ENCODE peak calls at places on chromosomes 11 and 22, in four cellular contexts. N is right atrium auricular region, H is testis, Z is tibial nerve. R is an unnamed sample.

GRCh38 chr11:37948258-37948657 is 1350.2 kb upstream of the RAG2 start:
- DNase-seq in N (no peak), H (no peak), Z (no peak), R (no peak)

GRCh38 chr11:134521452-134522289 is 109.6 kb upstream of the B3GAT1 start:
- DNase-seq in N (no peak), H (no peak), Z (no peak), R (no peak)

GRCh38 chr22:48885919-48886305 is 941.8 kb downstream of the BRD1 start:
- DNase-seq in N (no peak), H (no peak), Z (no peak), R (no peak)

GRCh38 chr11:10305262-10305963 is 540 bp downstream of the ADM start:
- DNase-seq in N (no peak), H (no peak), Z (no peak), R (no peak)

GRCh38 chr22:21567456-21568206 is at the start of gene UBE2L3:
- DNase-seq in N (peak; percentile 75), H (peak; percentile 89), Z (peak; percentile 59), R (peak; percentile 95)

GRCh38 chr22:17969732-17970131 is 54.6 kb downstream of the MICAL3 start:
- DNase-seq in N (peak; percentile 68), H (no peak), Z (no peak), R (no peak)

GRCh38 chr11:104946907-104947306 is 21.5 kb downstream of the CASP4 start:
- DNase-seq in N (no peak), H (peak; percentile 33), Z (no peak), R (no peak)

GRCh38 chr11:128424271-128424709 is 163.1 kb downstream of the ETS1 start:
- DNase-seq in N (peak; percentile 83), H (peak; percentile 73), Z (no peak), R (no peak)

GRCh38 chr11:65427691-65428577 is 5.3 kb downstream of the NEAT1 start:
- DNase-seq in N (peak; percentile 64), H (peak; percentile 55), Z (no peak), R (no peak)

GRCh38 chr11:100739636-100740035 is 52.5 kb downstream of the ARHGAP42 start:
- DNase-seq in N (no peak), H (peak; percentile 23), Z (no peak), R (no peak)

GRCh38 chr22:30519842-30520425 is 14.4 kb upstream of the SEC14L4 start:
- DNase-seq in N (no peak), H (no peak), Z (no peak), R (no peak)

GRCh38 chr22:45309422-45310227 is at the start of gene FAM118A:
- DNase-seq in N (peak; percentile 92), H (peak; percentile 94), Z (peak; percentile 91), R (peak; percentile 99)
- TF ChIP-seq CTCF in N (peak; percentile 19), H (no peak), Z (peak; percentile 15), R (no peak)

DNA sequence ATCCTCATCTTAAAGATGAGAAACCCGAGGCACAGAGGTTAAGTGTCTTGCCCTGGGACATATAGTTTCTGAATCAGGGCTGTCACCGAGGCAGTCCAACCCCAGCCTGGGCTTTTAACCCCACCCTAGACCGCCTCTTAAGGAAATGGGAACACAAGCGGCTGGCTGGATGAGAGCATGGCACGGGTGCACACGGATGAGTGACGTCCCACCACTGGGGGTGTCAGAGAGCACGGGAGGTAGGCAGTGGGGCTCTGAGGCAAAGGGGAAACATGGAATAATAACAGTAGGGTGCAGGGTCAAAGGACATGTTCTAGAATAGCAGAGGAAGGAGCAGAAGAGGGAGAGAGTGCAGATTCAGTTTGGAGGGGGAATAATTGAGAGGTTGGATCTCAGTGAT is 22.3 kb downstream of the PPFIBP2 start:
- DNase-seq in N (no peak), H (no peak), Z (no peak), R (no peak)
- TF ChIP-seq CTCF in N (peak; percentile 32), H (no peak), Z (no peak), R (peak; percentile 24)

DNA sequence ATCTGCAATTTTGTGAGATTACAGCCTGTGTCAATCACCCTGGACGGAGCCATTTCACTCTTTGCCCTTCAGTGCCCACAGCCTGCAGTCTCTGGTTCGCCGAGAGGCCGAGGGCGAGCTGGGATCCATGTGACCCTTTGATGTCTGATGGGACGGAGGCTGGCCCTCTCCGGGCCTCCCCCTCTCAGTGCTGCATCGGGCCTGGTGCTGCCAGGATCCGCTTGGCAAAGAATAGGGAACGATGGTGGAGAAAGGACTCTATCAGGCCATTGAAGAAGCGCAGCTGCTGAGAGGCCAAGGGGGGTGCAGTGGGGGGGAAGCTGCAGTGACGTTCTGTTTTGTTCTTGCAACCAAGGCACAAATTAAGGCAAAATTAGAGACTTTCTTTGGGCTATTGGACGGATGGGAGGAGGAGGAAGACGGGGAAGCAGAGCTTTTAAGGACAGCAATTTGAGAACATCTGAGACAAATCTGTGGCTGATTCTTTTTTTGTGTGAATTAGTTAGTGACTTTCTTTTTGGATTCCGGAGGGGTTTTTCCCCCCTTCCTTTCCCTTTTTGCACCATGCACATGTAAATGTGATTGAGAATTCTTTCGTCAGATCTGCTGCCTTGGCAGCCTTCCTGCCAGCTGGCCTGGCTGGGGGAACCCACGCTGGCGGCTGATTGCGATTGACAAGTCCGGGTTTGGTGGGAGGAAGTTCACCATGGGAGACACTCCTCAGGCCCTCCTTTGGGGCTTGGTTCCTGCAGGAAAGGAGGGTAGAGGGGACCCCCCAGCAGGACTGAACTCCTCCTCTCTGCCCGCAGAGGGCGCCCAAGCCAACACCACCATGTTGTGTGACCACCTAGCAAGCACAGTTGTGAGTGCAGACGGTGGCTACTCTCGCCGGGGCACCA is 214.5 kb downstream of the NTM start:
- DNase-seq in N (no peak), H (peak; percentile 28), Z (no peak), R (no peak)
- TF ChIP-seq CTCF in N (no peak), H (no peak), Z (peak; percentile 10), R (peak; percentile 11)

DNA sequence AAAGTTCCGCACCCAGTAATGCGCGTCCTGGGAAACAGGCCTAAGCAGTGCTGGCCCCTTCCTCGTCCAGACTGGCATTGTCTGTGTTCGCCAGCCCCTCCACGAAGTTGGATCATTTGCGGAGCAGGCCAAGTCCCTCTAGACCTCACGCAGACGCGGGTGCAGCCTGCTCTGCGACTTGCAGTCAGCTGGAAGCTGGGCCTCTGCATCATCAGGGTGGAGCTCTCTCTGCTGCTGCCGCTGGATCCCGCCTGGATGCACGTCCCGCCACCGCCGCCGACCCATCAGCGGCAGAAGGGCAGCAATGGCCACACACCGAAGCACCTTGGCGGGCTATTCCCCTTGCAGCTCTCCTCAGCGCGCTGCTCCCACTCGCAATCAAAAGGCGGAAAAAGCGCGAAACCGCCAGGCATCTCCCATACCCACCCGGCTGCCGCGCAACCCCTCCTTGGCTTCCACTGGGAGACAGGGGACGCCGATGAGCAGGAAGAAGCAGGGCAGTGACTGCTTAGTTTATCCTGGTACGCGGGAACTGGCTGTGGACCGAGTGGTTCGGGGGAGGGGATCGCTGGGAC is 34.1 kb upstream of the GLYATL1 start:
- DNase-seq in N (peak; percentile 68), H (peak; percentile 26), Z (no peak), R (no peak)
- TF ChIP-seq CTCF in N (no peak), H (no peak), Z (no peak), R (no peak)

GRCh38 chr11:1226981-1227550 is 4.2 kb downstream of the MUC5B start:
- DNase-seq in N (no peak), H (no peak), Z (no peak), R (no peak)
- TF ChIP-seq CTCF in N (no peak), H (no peak), Z (no peak), R (peak; percentile 16)

R was measured in osteocyte.